ENCODE peak calls at places on chromosome 20, in six cellular contexts. C is activated B cell treated with CpG ODN at 0.5 μM for 24 hours, W is endothelial cell, I is GM12865, U is mesothelial cell of epicardium, Z is heart right ventricle. O is an unnamed sample.

GRCh38 chr20:60627751-60628565 is 624.1 kb upstream of the CDH4 start:
- DNase-seq in C (no peak), W (peak; percentile 12), I (no peak), U (no peak), Z (no peak), O (no peak)

GRCh38 chr20:14963262-14963663 is 625.9 kb upstream of the FLRT3 start:
- DNase-seq in C (no peak), W (no peak), I (no peak), U (no peak), Z (no peak), O (no peak)

GRCh38 chr20:34824861-34825529 is 456 bp downstream of the NCOA6 start:
- DNase-seq in C (peak; percentile 67), W (peak; percentile 68), I (peak; percentile 76), U (peak; percentile 73), Z (peak; percentile 54), O (peak; percentile 87)

GRCh38 chr20:63473555-63474449 is 1.3 kb upstream of the KCNQ2 start:
- DNase-seq in C (no peak), W (no peak), I (no peak), U (no peak), Z (no peak), O (no peak)

GRCh38 chr20:1816384-1817381 is 78.5 kb upstream of the SIRPA start:
- DNase-seq in C (no peak), W (no peak), I (no peak), U (no peak), Z (peak; percentile 56), O (peak; percentile 80)

GRCh38 chr20:56779452-56780143 is 150.5 kb downstream of the TFAP2C start:
- DNase-seq in C (no peak), W (no peak), I (no peak), U (no peak), Z (no peak), O (no peak)

GRCh38 chr20:32685541-32686529 is 12.1 kb upstream of the C20orf203 start:
- DNase-seq in C (no peak), W (no peak), I (no peak), U (peak; percentile 72), Z (peak; percentile 64), O (no peak)

GRCh38 chr20:31708839-31709534 is 13.7 kb downstream of the BCL2L1 start:
- DNase-seq in C (no peak), W (no peak), I (no peak), U (no peak), Z (no peak), O (no peak)

GRCh38 chr20:21074605-21075336 is 31.4 kb downstream of the LINC00237 start:
- DNase-seq in C (no peak), W (no peak), I (peak; percentile 68), U (no peak), Z (no peak), O (no peak)

GRCh38 chr20:44475372-44475693 is 341 bp upstream of the TTPAL start:
- DNase-seq in C (no peak), W (no peak), I (no peak), U (no peak), Z (no peak), O (no peak)

GRCh38 chr20:44478188-44478587 is 2.5 kb downstream of the TTPAL start:
- DNase-seq in C (no peak), W (no peak), I (no peak), U (no peak), Z (no peak), O (no peak)

GRCh38 chr20:44477151-44477550 is 1.5 kb downstream of the TTPAL start:
- DNase-seq in C (no peak), W (no peak), I (no peak), U (no peak), Z (no peak), O (no peak)

GRCh38 chr20:44479643-44480042 is 4.0 kb downstream of the TTPAL start:
- DNase-seq in C (no peak), W (no peak), I (peak; percentile 54), U (no peak), Z (no peak), O (no peak)

GRCh38 chr20:44475694-44476560 is at the start of gene TTPAL:
- DNase-seq in C (peak; percentile 93), W (peak; percentile 87), I (peak; percentile 94), U (peak; percentile 92), Z (peak; percentile 85), O (peak; percentile 95)
- TF ChIP-seq CTCF in C (no peak), W (no peak), I (peak; percentile 14), U (no peak), Z (peak; percentile 68), O (peak; percentile 41)

DNA sequence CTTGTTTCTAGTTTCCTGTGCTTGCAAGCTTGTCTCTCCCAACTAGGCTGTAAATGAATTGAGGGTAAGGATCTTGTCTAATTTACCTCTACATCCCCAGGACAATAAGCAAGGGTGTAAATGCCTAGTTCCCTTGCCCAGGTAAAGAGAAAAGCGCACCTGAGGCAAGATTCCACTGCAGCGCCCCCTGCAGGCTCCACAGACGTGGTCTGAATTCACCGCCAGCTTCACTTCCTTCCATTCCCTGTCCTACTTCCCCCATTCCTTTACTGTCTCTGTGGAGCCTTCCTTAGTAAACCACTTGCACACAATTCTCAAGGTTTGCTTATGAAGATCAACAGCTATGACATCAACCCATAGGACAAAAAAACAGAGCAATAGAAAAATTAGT is 42.3 kb downstream of the ANKEF1 start:
- DNase-seq in C (no peak), W (peak; percentile 12), I (peak; percentile 14), U (no peak), Z (no peak), O (no peak)
- TF ChIP-seq CTCF in C (no peak), W (peak; percentile 68), I (peak; percentile 48), U (peak; percentile 12), Z (peak; percentile 20), O (peak; percentile 24)

GRCh38 chr20:48921883-48922867 is 664 bp downstream of the ARFGEF2 start:
- DNase-seq in C (no peak), W (no peak), I (no peak), U (no peak), Z (peak; percentile 31), O (no peak)

GRCh38 chr20:48920527-48921167 is 864 bp upstream of the ARFGEF2 start:
- DNase-seq in C (no peak), W (no peak), I (no peak), U (no peak), Z (no peak), O (no peak)

GRCh38 chr20:48919882-48920526 is 1.5 kb upstream of the ARFGEF2 start:
- DNase-seq in C (no peak), W (no peak), I (no peak), U (no peak), Z (no peak), O (no peak)

GRCh38 chr20:48923149-48923718 is 1.7 kb downstream of the ARFGEF2 start:
- DNase-seq in C (no peak), W (no peak), I (no peak), U (no peak), Z (no peak), O (no peak)

DNA sequence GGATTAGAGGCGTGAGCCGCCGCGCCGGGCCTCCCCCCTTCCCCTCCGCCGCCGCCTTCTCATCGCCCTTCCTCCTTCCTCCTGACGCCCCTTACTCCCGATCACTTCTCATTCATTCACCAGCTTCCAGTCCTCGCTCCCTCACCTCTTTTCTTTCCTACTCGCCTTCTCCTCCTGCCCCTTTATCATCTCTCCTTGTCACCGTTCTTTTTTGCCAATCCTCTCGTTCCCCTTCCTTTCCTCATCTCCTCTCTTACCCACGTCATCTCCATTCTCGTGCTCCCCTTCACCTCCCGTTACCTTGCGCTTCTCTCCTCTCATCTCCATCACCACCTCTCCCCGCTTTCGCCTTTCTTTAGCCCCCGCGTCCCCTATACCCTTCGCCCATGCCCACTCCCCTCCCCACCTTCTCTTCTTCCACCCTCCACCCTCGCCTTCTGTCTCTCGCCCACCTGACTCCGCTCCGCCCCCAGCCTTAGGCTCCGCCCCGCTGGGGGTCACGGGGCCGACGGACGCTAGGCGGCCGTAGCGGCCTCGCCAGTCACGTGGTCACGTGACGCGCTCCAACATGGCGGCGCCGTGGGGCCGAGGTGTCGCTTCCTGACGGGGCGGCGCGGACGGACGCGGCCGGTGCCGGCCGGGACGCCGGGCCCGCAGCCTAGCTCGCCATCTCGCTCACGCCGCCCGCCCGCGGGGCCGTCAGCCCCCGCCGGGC is at the start of gene ARFGEF2:
- DNase-seq in C (peak; percentile 96), W (peak; percentile 94), I (peak; percentile 96), U (peak; percentile 85), Z (peak; percentile 89), O (peak; percentile 97)
- TF ChIP-seq CTCF in C (no peak), W (peak; percentile 18), I (peak; percentile 6), U (no peak), Z (no peak), O (no peak)

GRCh38 chr20:51680067-51680749 is 88.0 kb downstream of the ATP9A start:
- DNase-seq in C (no peak), W (no peak), I (no peak), U (no peak), Z (no peak), O (no peak)

GRCh38 chr20:51679254-51679921 is 88.8 kb downstream of the ATP9A start:
- DNase-seq in C (no peak), W (no peak), I (no peak), U (no peak), Z (no peak), O (no peak)

GRCh38 chr20:51678041-51678697 is 90.0 kb downstream of the ATP9A start:
- DNase-seq in C (no peak), W (peak; percentile 6), I (no peak), U (no peak), Z (no peak), O (no peak)
- TF ChIP-seq CTCF in C (no peak), W (no peak), I (no peak), U (no peak), Z (no peak), O (no peak)